ENCODE peak calls at places on chromosomes 12 and 14, in seven cellular contexts. One of them, this sample, is unnamed.

GRCh38 chr12:54159549-54159948 is 29.2 kb downstream of the SMUG1 start:
- DNase-seq in GM19239: no peak
- DNase-seq in effector CD4-positive, alpha-beta T cell: no peak
- DNase-seq in NCI-H460: no peak
- DNase-seq in mucosa of descending colon: no peak
- DNase-seq in immature natural killer cell: no peak
- DNase-seq in astrocyte: no peak
- DNase-seq in this sample: no peak

GRCh38 chr12:77113971-77114370 is 48.6 kb upstream of the E2F7 start:
- DNase-seq in immature natural killer cell: no peak
- DNase-seq in GM19239: no peak
- DNase-seq in mucosa of descending colon: no peak
- DNase-seq in effector CD4-positive, alpha-beta T cell: no peak
- DNase-seq in astrocyte: peak
- DNase-seq in NCI-H460: no peak
- DNase-seq in this sample: no peak

GRCh38 chr14:22822619-22823551 is 6.8 kb upstream of the MRPL52 start:
- DNase-seq in immature natural killer cell: peak
- DNase-seq in mucosa of descending colon: peak
- DNase-seq in GM19239: no peak
- DNase-seq in effector CD4-positive, alpha-beta T cell: peak
- DNase-seq in NCI-H460: peak
- DNase-seq in astrocyte: peak
- DNase-seq in this sample: peak

GRCh38 chr12:131702573-131702877 is 8.4 kb upstream of the SFSWAP start:
- DNase-seq in GM19239: no peak
- DNase-seq in mucosa of descending colon: no peak
- DNase-seq in astrocyte: no peak
- DNase-seq in NCI-H460: no peak
- DNase-seq in immature natural killer cell: no peak
- DNase-seq in effector CD4-positive, alpha-beta T cell: no peak
- DNase-seq in this sample: no peak

GRCh38 chr12:111268738-111269572 is 99.9 kb downstream of the PHETA1 start:
- DNase-seq in mucosa of descending colon: no peak
- DNase-seq in immature natural killer cell: peak
- DNase-seq in GM19239: no peak
- DNase-seq in effector CD4-positive, alpha-beta T cell: no peak
- DNase-seq in NCI-H460: peak
- DNase-seq in astrocyte: no peak
- DNase-seq in this sample: no peak

GRCh38 chr12:6612247-6612646 is 5.1 kb upstream of the CHD4 start:
- DNase-seq in GM19239: no peak
- DNase-seq in astrocyte: no peak
- DNase-seq in effector CD4-positive, alpha-beta T cell: peak
- DNase-seq in immature natural killer cell: no peak
- DNase-seq in NCI-H460: no peak
- DNase-seq in mucosa of descending colon: peak
- DNase-seq in this sample: no peak

GRCh38 chr12:94074970-94075695 is 73.2 kb upstream of the PLXNC1 start:
- DNase-seq in astrocyte: peak
- DNase-seq in immature natural killer cell: no peak
- DNase-seq in NCI-H460: peak
- DNase-seq in effector CD4-positive, alpha-beta T cell: no peak
- DNase-seq in mucosa of descending colon: no peak
- DNase-seq in GM19239: no peak
- DNase-seq in this sample: peak

GRCh38 chr12:120175062-120175461 is 19.5 kb downstream of the GCN1 start:
- DNase-seq in immature natural killer cell: no peak
- DNase-seq in astrocyte: no peak
- DNase-seq in GM19239: no peak
- DNase-seq in NCI-H460: no peak
- DNase-seq in mucosa of descending colon: no peak
- DNase-seq in effector CD4-positive, alpha-beta T cell: no peak
- DNase-seq in this sample: no peak

GRCh38 chr14:64806202-64806861 is 73.4 kb downstream of the SPTB start:
- DNase-seq in astrocyte: peak
- DNase-seq in effector CD4-positive, alpha-beta T cell: no peak
- DNase-seq in GM19239: no peak
- DNase-seq in mucosa of descending colon: no peak
- DNase-seq in immature natural killer cell: no peak
- DNase-seq in NCI-H460: peak
- DNase-seq in this sample: no peak

GRCh38 chr12:113268621-113269020 is 47.4 kb downstream of the TPCN1 start:
- DNase-seq in immature natural killer cell: no peak
- DNase-seq in effector CD4-positive, alpha-beta T cell: no peak
- DNase-seq in GM19239: no peak
- DNase-seq in mucosa of descending colon: peak
- DNase-seq in astrocyte: no peak
- DNase-seq in NCI-H460: no peak
- DNase-seq in this sample: no peak

GRCh38 chr14:100529561-100530031 is 57.6 kb downstream of the BEGAIN start:
- DNase-seq in NCI-H460: no peak
- DNase-seq in immature natural killer cell: no peak
- DNase-seq in effector CD4-positive, alpha-beta T cell: no peak
- DNase-seq in GM19239: no peak
- DNase-seq in astrocyte: no peak
- DNase-seq in mucosa of descending colon: no peak
- DNase-seq in this sample: peak

GRCh38 chr14:101627913-101628257 is 66.6 kb downstream of the DIO3 start:
- DNase-seq in NCI-H460: no peak
- DNase-seq in immature natural killer cell: no peak
- DNase-seq in GM19239: no peak
- DNase-seq in astrocyte: no peak
- DNase-seq in mucosa of descending colon: no peak
- DNase-seq in effector CD4-positive, alpha-beta T cell: no peak
- DNase-seq in this sample: no peak

GRCh38 chr14:73231874-73232851 is 5.1 kb upstream of the PAPLN start:
- DNase-seq in astrocyte: no peak
- DNase-seq in effector CD4-positive, alpha-beta T cell: no peak
- DNase-seq in GM19239: no peak
- DNase-seq in NCI-H460: peak
- DNase-seq in immature natural killer cell: no peak
- DNase-seq in mucosa of descending colon: no peak
- DNase-seq in this sample: no peak

This sample was measured in Ammon's horn.